ENCODE peak calls at places on chromosomes 5 and 9, in nine cellular contexts. J is astrocyte, Z is HCT116, I is GM23338, P is RWPE1, A is stomach, G is cardiac muscle cell, W is neural crest cell, F is choroid plexus epithelial cell. S is an unnamed sample.

GRCh38 chr5:88884435-88884877 is 1.5 kb upstream of the MEF2C start:
- DNase-seq in J (no peak), Z (no peak), I (no peak), P (peak; percentile 18), A (no peak), G (no peak), W (no peak), F (peak; percentile 24), S (no peak)

GRCh38 chr5:131647078-131647769 is 12.2 kb upstream of the RAPGEF6 start:
- DNase-seq in J (no peak), Z (no peak), I (no peak), P (no peak), A (no peak), G (no peak), W (no peak), F (no peak), S (no peak)

GRCh38 chr5:3615829-3616228 is 20.2 kb downstream of the IRX1 start:
- DNase-seq in J (no peak), Z (no peak), I (no peak), P (no peak), A (no peak), G (no peak), W (no peak), F (no peak), S (no peak)

GRCh38 chr9:82105729-82106128 is 117.2 kb downstream of the SPATA31D1 start:
- DNase-seq in J (no peak), Z (no peak), I (peak; percentile 19), P (no peak), A (peak; percentile 57), G (no peak), W (no peak), F (no peak), S (no peak)

GRCh38 chr5:154732212-154732611 is 23.0 kb upstream of the LARP1 start:
- DNase-seq in J (no peak), Z (no peak), I (no peak), P (no peak), A (no peak), G (no peak), W (no peak), F (no peak), S (no peak)

GRCh38 chr5:141889282-141889871 is 11.2 kb upstream of the PCDH1 start:
- DNase-seq in J (no peak), Z (no peak), I (no peak), P (no peak), A (no peak), G (no peak), W (no peak), F (peak; percentile 53), S (no peak)

GRCh38 chr5:151691706-151692105 is 5.0 kb upstream of the SPARC start:
- DNase-seq in J (no peak), Z (no peak), I (no peak), P (no peak), A (no peak), G (no peak), W (no peak), F (peak; percentile 6), S (no peak)

GRCh38 chr9:125176632-125177031 is 13.0 kb downstream of the PPP6C start:
- DNase-seq in J (no peak), Z (no peak), I (no peak), P (no peak), A (no peak), G (no peak), W (no peak), F (no peak), S (no peak)

GRCh38 chr5:139445325-139446170 is 6.2 kb upstream of the DNAJC18 start:
- DNase-seq in J (peak; percentile 85), Z (no peak), I (no peak), P (peak; percentile 83), A (no peak), G (peak; percentile 64), W (no peak), F (peak; percentile 90), S (no peak)

GRCh38 chr9:75064307-75065025 is 23.5 kb downstream of the NMRK1 start:
- DNase-seq in J (peak; percentile 50), Z (no peak), I (no peak), P (peak; percentile 36), A (no peak), G (no peak), W (no peak), F (peak; percentile 62), S (no peak)

GRCh38 chr5:493251-493701 is 31.0 kb downstream of the SLC9A3 start:
- DNase-seq in J (no peak), Z (no peak), I (no peak), P (no peak), A (no peak), G (no peak), W (no peak), F (peak; percentile 11), S (no peak)

GRCh38 chr5:33079548-33079947 is 361.2 kb upstream of the TARS1 start:
- DNase-seq in J (no peak), Z (no peak), I (no peak), P (no peak), A (no peak), G (no peak), W (no peak), F (peak; percentile 42), S (no peak)

GRCh38 chr9:85524531-85524930 is 217.2 kb downstream of the AGTPBP1 start:
- DNase-seq in J (no peak), Z (no peak), I (no peak), P (no peak), A (no peak), G (no peak), W (no peak), F (no peak), S (no peak)

GRCh38 chr9:34195143-34195542 is 16.3 kb downstream of the UBAP1 start:
- DNase-seq in J (no peak), Z (no peak), I (no peak), P (no peak), A (no peak), G (no peak), W (no peak), F (no peak), S (no peak)

GRCh38 chr9:34187891-34188240 is 9.0 kb downstream of the UBAP1 start:
- DNase-seq in J (no peak), Z (no peak), I (no peak), P (no peak), A (no peak), G (no peak), W (no peak), F (peak; percentile 18), S (no peak)

GRCh38 chr9:34185778-34186551 is 7.1 kb downstream of the UBAP1 start:
- DNase-seq in J (peak; percentile 99), Z (peak; percentile 68), I (no peak), P (peak; percentile 97), A (peak; percentile 57), G (no peak), W (no peak), F (peak; percentile 95), S (no peak)

GRCh38 chr9:34190996-34191892 is 12.4 kb downstream of the UBAP1 start:
- DNase-seq in J (no peak), Z (no peak), I (peak; percentile 55), P (no peak), A (no peak), G (no peak), W (no peak), F (peak; percentile 62), S (no peak)
- TF ChIP-seq CTCF in J (peak; percentile 26), Z (peak; percentile 58), I (peak; percentile 61), P (peak; percentile 14), A (no peak), G (peak; percentile 47), W (peak; percentile 52), F (peak; percentile 61), S (no peak)

GRCh38 chr9:83980395-83981125 is at the start of gene RMI1:
- DNase-seq in J (peak; percentile 87), Z (peak; percentile 95), I (peak; percentile 100), P (peak; percentile 99), A (peak; percentile 99), G (peak; percentile 99), W (peak; percentile 98), F (peak; percentile 99), S (peak; percentile 99)
- TF ChIP-seq CTCF in J (no peak), Z (peak; percentile 7), I (no peak), P (peak; percentile 18), A (no peak), G (no peak), W (no peak), F (peak; percentile 20), S (no peak)

DNA sequence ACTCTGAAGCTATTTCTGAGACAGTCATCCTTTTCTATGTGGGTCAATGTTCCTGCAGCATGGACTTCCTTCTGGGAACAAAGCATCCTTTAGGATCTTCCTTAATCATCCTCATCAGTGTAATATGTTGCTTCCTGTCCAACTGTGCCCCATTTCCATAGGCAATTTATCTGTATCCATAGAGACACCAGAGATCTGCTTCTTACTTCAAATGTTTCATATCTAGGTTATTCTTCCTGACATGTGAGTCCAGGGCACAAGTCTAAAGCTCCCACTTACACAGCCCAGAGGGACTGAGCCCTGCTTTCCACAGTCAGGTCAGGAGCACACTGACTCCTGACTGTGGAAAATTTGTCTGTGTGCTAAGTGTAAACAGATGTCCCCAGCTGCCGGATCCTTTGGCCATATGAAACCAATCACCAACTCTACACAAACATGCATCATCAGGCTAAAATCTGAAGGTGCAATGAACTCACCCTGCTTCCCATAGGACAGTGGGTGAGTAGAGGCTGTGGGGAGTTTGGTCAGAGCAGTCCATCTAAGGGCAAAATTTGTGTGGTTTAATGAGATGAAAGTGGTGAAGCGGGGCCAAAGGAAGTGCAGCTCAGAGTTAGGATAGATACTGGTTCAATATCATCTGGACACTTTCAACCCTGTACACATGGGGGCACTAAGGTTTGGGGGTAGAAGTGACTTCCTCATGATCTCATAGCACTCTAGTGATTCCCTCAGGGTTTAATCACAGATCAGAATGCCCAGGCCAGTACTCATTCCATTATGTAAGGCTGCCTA is 85.2 kb upstream of the TNC start:
- DNase-seq in J (peak; percentile 82), Z (no peak), I (no peak), P (no peak), A (no peak), G (no peak), W (no peak), F (peak; percentile 52), S (no peak)
- TF ChIP-seq CTCF in J (peak; percentile 13), Z (no peak), I (no peak), P (no peak), A (no peak), G (no peak), W (no peak), F (no peak), S (no peak)

GRCh38 chr9:135805422-135806022 is 101.8 kb downstream of the CAMSAP1 start:
- DNase-seq in J (no peak), Z (no peak), I (no peak), P (no peak), A (no peak), G (no peak), W (no peak), F (no peak), S (no peak)

GRCh38 chr9:135803441-135803840 is 101.5 kb downstream of the KCNT1 start:
- DNase-seq in J (no peak), Z (no peak), I (no peak), P (no peak), A (no peak), G (no peak), W (no peak), F (no peak), S (no peak)

GRCh38 chr9:135802876-135803419 is 101.0 kb downstream of the KCNT1 start:
- DNase-seq in J (no peak), Z (no peak), I (no peak), P (no peak), A (no peak), G (no peak), W (no peak), F (no peak), S (no peak)

GRCh38 chr9:135801070-135801469 is 99.1 kb downstream of the KCNT1 start:
- DNase-seq in J (no peak), Z (no peak), I (no peak), P (no peak), A (no peak), G (no peak), W (no peak), F (no peak), S (no peak)

GRCh38 chr9:135804588-135805421 is 102.5 kb downstream of the CAMSAP1 start:
- DNase-seq in J (peak; percentile 38), Z (no peak), I (peak; percentile 65), P (no peak), A (no peak), G (no peak), W (no peak), F (peak; percentile 11), S (no peak)
- TF ChIP-seq CTCF in J (no peak), Z (peak; percentile 31), I (peak; percentile 41), P (no peak), A (no peak), G (no peak), W (no peak), F (peak; percentile 17), S (no peak)

S was measured in mesothelial cell of epicardium.